ENCODE peak calls at places on chromosomes 13 and 19, in eight cellular contexts. I is retina, L is iris pigment epithelial cell, G is T-helper 1 cell, P is mucosa of gallbladder, O is mucosa of descending colon, X is nephron progenitor cell, F is A673. H is an unnamed sample.

GRCh38 chr13:27006519-27007161 is 165.0 kb downstream of the USP12 start:
- DNase-seq in I (peak; percentile 76), L (peak; percentile 39), G (no peak), P (peak; percentile 34), O (peak; percentile 68), X (no peak), F (peak; percentile 32), H (no peak)

GRCh38 chr13:41693434-41693833 is 236.1 kb downstream of the RGCC start:
- DNase-seq in I (no peak), L (no peak), G (no peak), P (no peak), O (no peak), X (no peak), F (no peak), H (no peak)

GRCh38 chr19:12952488-12953455 is 4.3 kb downstream of the GADD45GIP1 start:
- DNase-seq in I (no peak), L (peak; percentile 79), G (no peak), P (no peak), O (no peak), X (no peak), F (no peak), H (no peak)

GRCh38 chr13:109734002-109734785 is 52.2 kb downstream of the IRS2 start:
- DNase-seq in I (no peak), L (no peak), G (no peak), P (no peak), O (no peak), X (no peak), F (no peak), H (no peak)

GRCh38 chr19:49896863-49897621 is at the start of gene IL4I1:
- DNase-seq in I (no peak), L (no peak), G (peak; percentile 79), P (no peak), O (no peak), X (no peak), F (no peak), H (peak; percentile 64)

GRCh38 chr19:19477705-19478383 is 37.5 kb downstream of the TSSK6 start:
- DNase-seq in I (no peak), L (no peak), G (no peak), P (peak; percentile 43), O (peak; percentile 74), X (no peak), F (no peak), H (no peak)

GRCh38 chr13:39600766-39601165 is 2.2 kb downstream of the LHFPL6 start:
- DNase-seq in I (no peak), L (no peak), G (no peak), P (no peak), O (no peak), X (peak; percentile 12), F (peak; percentile 45), H (no peak)

GRCh38 chr19:18415177-18415867 is 3.9 kb upstream of the SSBP4 start:
- DNase-seq in I (peak; percentile 45), L (peak; percentile 70), G (peak; percentile 2), P (peak; percentile 66), O (peak; percentile 60), X (peak; percentile 37), F (peak; percentile 99), H (no peak)

GRCh38 chr13:51714663-51715168 is 89.2 kb downstream of the DHRS12 start:
- DNase-seq in I (no peak), L (peak; percentile 85), G (peak; percentile 29), P (no peak), O (no peak), X (no peak), F (no peak), H (no peak)

GRCh38 chr19:39032164-39032918 is at the start of gene FBXO27:
- DNase-seq in I (no peak), L (peak; percentile 12), G (no peak), P (no peak), O (peak; percentile 26), X (peak; percentile 39), F (no peak), H (no peak)

GRCh38 chr19:29337029-29337428 is 124.1 kb upstream of the UQCRFS1 start:
- DNase-seq in I (no peak), L (no peak), G (no peak), P (no peak), O (no peak), X (no peak), F (no peak), H (no peak)

GRCh38 chr13:20369886-20370361 is 137.8 kb upstream of the GJB6 start:
- DNase-seq in I (no peak), L (no peak), G (peak; percentile 58), P (no peak), O (no peak), X (no peak), F (no peak), H (no peak)

GRCh38 chr13:97648171-97648880 is 214.4 kb downstream of the RAP2A start:
- DNase-seq in I (no peak), L (peak; percentile 58), G (no peak), P (no peak), O (no peak), X (no peak), F (no peak), H (no peak)

GRCh38 chr13:109628251-109628699 is 158.1 kb downstream of the IRS2 start:
- DNase-seq in I (no peak), L (peak; percentile 78), G (no peak), P (no peak), O (no peak), X (no peak), F (no peak), H (no peak)

GRCh38 chr19:5458420-5458819 is 3.2 kb downstream of the ZNRF4 start:
- DNase-seq in I (no peak), L (no peak), G (no peak), P (no peak), O (no peak), X (no peak), F (no peak), H (no peak)

GRCh38 chr13:54387607-54388006 is 1359.0 kb downstream of the OLFM4 start:
- DNase-seq in I (no peak), L (no peak), G (no peak), P (no peak), O (no peak), X (no peak), F (no peak), H (no peak)

GRCh38 chr13:111916201-111916600 is 150.7 kb upstream of the SOX1 start:
- DNase-seq in I (no peak), L (no peak), G (no peak), P (no peak), O (no peak), X (no peak), F (no peak), H (no peak)

GRCh38 chr19:5545984-5546383 is 21.8 kb downstream of the TINCR start:
- DNase-seq in I (no peak), L (no peak), G (no peak), P (no peak), O (no peak), X (no peak), F (no peak), H (no peak)